ENCODE peak calls at places on chromosomes 6 and 20, in four cellular contexts. Y is HEK293T, B is WTC11, O is K562. S is an unnamed sample.

GRCh38 chr6:35016417-35017221 is 124.5 kb downstream of the TCP11 start:
- DNase-seq in Y (peak), B (no peak), O (no peak), S (no peak)

GRCh38 chr6:147077251-147077650 is 127.0 kb upstream of the STXBP5 start:
- DNase-seq in Y (no peak), B (no peak), O (no peak), S (no peak)

GRCh38 chr6:36947570-36948351 is 6.8 kb upstream of the PI16 start:
- DNase-seq in Y (no peak), B (peak), O (no peak), S (no peak)

GRCh38 chr20:25269057-25269832 is 21.4 kb downstream of the PYGB start:
- DNase-seq in Y (no peak), B (peak), O (no peak), S (no peak)

GRCh38 chr6:111087106-111087835 is at the start of gene SLC16A10:
- DNase-seq in Y (peak), B (peak), O (peak), S (peak)

GRCh38 chr20:47120346-47120745 is 225.7 kb downstream of the EYA2 start:
- DNase-seq in Y (no peak), B (no peak), O (no peak), S (no peak)

GRCh38 chr6:46323312-46323965 is 152.7 kb upstream of the ENPP5 start:
- DNase-seq in Y (no peak), B (no peak), O (no peak), S (no peak)

GRCh38 chr6:144675231-144675861 is 390.2 kb downstream of the UTRN start:
- DNase-seq in Y (no peak), B (no peak), O (no peak), S (no peak)

GRCh38 chr20:36885355-36885754 is 9.4 kb downstream of the TLDC2 start:
- DNase-seq in Y (no peak), B (no peak), O (peak), S (no peak)

GRCh38 chr6:46932526-46932925 is 10.8 kb upstream of the ADGRF5 start:
- DNase-seq in Y (no peak), B (no peak), O (no peak), S (no peak)

GRCh38 chr6:88843040-88843439 is 120.4 kb downstream of the RNGTT start:
- DNase-seq in Y (no peak), B (no peak), O (no peak), S (no peak)

GRCh38 chr20:19254956-19255355 is 42.5 kb downstream of the SLC24A3 start:
- DNase-seq in Y (no peak), B (no peak), O (no peak), S (no peak)

GRCh38 chr6:110944681-110945151 is 13.8 kb upstream of the GTF3C6 start:
- DNase-seq in Y (no peak), B (no peak), O (peak), S (peak)

GRCh38 chr20:15734054-15734453 is 839.2 kb downstream of the KIF16B start:
- DNase-seq in Y (no peak), B (no peak), O (no peak), S (no peak)

GRCh38 chr20:9241232-9241692 is 172.4 kb downstream of the PLCB4 start:
- DNase-seq in Y (no peak), B (no peak), O (no peak), S (no peak)

GRCh38 chr6:26553264-26553738 is 15.1 kb downstream of the HMGN4 start:
- DNase-seq in Y (no peak), B (peak), O (peak), S (peak)

GRCh38 chr6:49692534-49692933 is 20.8 kb downstream of the CRISP2 start:
- DNase-seq in Y (no peak), B (no peak), O (no peak), S (no peak)

GRCh38 chr6:45923831-45924391 is 91.7 kb downstream of the CLIC5 start:
- DNase-seq in Y (no peak), B (no peak), O (no peak), S (no peak)

GRCh38 chr20:41080866-41081265 is 52.2 kb downstream of the TOP1 start:
- DNase-seq in Y (no peak), B (no peak), O (no peak), S (no peak)

GRCh38 chr20:52747736-52748135 is 224.4 kb upstream of the TSHZ2 start:
- DNase-seq in Y (peak), B (peak), O (no peak), S (peak)

GRCh38 chr20:57808266-57808866 is 98.6 kb upstream of the PMEPA1 start:
- DNase-seq in Y (no peak), B (no peak), O (no peak), S (no peak)

GRCh38 chr20:15179426-15180190 is 842.2 kb upstream of the FLRT3 start:
- DNase-seq in Y (no peak), B (no peak), O (no peak), S (no peak)

GRCh38 chr6:141562181-141562800 is 570.4 kb upstream of the GJE1 start:
- DNase-seq in Y (peak), B (peak), O (peak), S (no peak)

GRCh38 chr20:12605751-12606150 is 403.0 kb upstream of the SPTLC3 start:
- DNase-seq in Y (no peak), B (no peak), O (no peak), S (no peak)

GRCh38 chr6:22236626-22237414 is 60.0 kb downstream of the PRL start:
- DNase-seq in Y (no peak), B (no peak), O (no peak), S (no peak)

GRCh38 chr20:1341561-1342265 is 12.8 kb upstream of the SDCBP2 start:
- DNase-seq in Y (no peak), B (no peak), O (no peak), S (no peak)

GRCh38 chr6:31307669-31308049 is 35.8 kb upstream of the HLA-C start:
- DNase-seq in Y (no peak), B (no peak), O (no peak), S (no peak)

GRCh38 chr6:15824851-15825250 is 162.0 kb upstream of the DTNBP1 start:
- DNase-seq in Y (no peak), B (no peak), O (no peak), S (no peak)

GRCh38 chr6:34052071-34052825 is 93.6 kb downstream of the GRM4 start:
- DNase-seq in Y (no peak), B (no peak), O (no peak), S (no peak)

GRCh38 chr6:157405986-157406385 is 25.0 kb downstream of the ZDHHC14 start:
- DNase-seq in Y (no peak), B (no peak), O (no peak), S (no peak)

GRCh38 chr6:78954740-78955139 is 87.4 kb downstream of the IRAK1BP1 start:
- DNase-seq in Y (no peak), B (no peak), O (no peak), S (no peak)

GRCh38 chr6:139742671-139743070 is 368.2 kb upstream of the CITED2 start:
- DNase-seq in Y (no peak), B (no peak), O (no peak), S (no peak)

GRCh38 chr6:153085239-153085638 is 45.8 kb downstream of the RGS17 start:
- DNase-seq in Y (peak), B (no peak), O (no peak), S (no peak)

GRCh38 chr6:117545161-117545595 is 57.1 kb downstream of the GOPC start:
- DNase-seq in Y (no peak), B (no peak), O (no peak), S (peak)
- TF ChIP-seq ELF4 in Y (no peak), B (no peak), O (no peak), S (no peak)

GRCh38 chr6:148697895-148698440 is 48.9 kb upstream of the UST start:
- DNase-seq in Y (no peak), B (no peak), O (no peak), S (no peak)

GRCh38 chr6:148698671-148699180 is 48.1 kb upstream of the UST start:
- DNase-seq in Y (no peak), B (no peak), O (no peak), S (no peak)

GRCh38 chr6:148701393-148701774 is 45.4 kb upstream of the UST start:
- DNase-seq in Y (no peak), B (no peak), O (no peak), S (no peak)

GRCh38 chr6:148700713-148701392 is 46.0 kb upstream of the UST start:
- DNase-seq in Y (no peak), B (no peak), O (no peak), S (no peak)

DNA sequence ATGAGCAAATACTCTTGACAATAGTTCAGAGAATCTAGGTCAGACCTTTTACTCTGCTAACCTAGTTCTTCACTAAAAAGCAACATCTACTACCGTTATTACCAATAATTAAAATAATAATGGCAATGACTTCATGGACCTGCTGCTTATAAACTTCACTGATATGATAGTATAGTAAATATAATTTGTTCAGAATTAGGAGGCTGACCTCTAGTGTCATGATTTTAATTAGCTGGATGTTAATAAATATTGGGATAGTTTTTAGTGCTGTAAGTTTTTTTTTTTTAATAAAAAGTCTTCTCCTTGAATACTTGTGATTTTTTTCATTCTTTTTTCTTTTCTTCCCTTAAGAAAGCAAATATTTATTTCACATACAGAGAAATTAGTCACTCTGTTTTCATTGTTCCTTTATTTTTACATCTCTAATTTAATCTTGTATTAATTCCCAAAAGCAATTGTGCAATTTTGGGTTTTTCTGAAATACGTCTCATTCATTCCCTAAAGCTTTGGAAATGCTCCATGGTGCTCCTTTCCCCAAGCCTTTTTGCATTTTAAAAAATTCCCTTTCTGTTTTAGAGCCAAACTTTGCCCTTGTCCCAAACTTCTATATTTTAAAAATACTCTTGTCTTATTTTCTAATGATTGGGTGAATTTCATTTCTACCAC is 46.6 kb upstream of the UST start:
- DNase-seq in Y (no peak), B (no peak), O (no peak), S (no peak)
- TF ChIP-seq ELF4 in Y (no peak), B (no peak), O (no peak), S (no peak)

DNA sequence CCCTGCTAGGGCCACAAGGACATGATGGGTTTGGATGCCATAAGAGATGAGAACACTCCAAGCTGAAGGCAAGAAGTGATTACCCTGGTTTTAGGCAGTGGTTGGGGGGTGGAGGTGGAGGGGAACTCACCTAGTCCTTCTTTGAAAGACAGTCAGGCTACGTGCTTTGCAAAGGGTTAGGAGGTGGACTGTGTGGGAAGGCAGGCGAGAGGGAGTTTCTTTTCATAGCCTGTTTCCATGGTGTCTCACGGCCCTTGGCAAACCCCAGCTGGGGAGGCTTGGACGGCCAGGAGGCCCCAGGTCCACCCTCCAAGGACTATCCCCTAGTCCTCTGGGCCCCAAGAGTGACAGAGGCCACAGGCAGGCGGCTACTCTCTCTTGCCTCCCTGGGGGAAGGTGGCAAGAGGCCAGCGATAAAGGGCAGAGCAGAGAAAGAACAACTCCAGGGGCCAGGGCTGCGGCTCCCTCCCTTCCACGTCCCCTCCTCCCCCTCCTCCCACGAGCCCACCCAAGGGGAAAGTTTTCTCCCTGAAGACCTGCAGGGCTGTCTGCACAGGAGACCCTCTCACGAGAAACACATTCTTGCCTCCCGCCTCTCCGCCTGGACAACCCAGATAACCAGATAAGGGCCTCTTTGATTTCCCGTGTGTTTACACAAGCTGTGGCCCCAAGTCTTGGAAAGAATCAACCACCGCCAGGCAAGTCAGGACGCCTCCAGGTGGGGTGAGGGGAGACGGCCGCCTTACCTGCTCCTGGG is 74.4 kb downstream of the NOL4L start:
- DNase-seq in Y (no peak), B (no peak), O (peak), S (peak)
- TF ChIP-seq ELF4 in Y (no peak), B (no peak), O (no peak), S (no peak)

GRCh38 chr6:4935486-4935885 is 68.4 kb downstream of the RPP40 start:
- DNase-seq in Y (no peak), B (no peak), O (no peak), S (no peak)
- TF ChIP-seq ELF4 in Y (no peak), B (no peak), O (no peak), S (no peak)

GRCh38 chr20:31781945-31782344 is 37.2 kb upstream of the MYLK2 start:
- DNase-seq in Y (no peak), B (no peak), O (no peak), S (no peak)
- TF ChIP-seq ELF4 in Y (no peak), B (no peak), O (no peak), S (no peak)

DNA sequence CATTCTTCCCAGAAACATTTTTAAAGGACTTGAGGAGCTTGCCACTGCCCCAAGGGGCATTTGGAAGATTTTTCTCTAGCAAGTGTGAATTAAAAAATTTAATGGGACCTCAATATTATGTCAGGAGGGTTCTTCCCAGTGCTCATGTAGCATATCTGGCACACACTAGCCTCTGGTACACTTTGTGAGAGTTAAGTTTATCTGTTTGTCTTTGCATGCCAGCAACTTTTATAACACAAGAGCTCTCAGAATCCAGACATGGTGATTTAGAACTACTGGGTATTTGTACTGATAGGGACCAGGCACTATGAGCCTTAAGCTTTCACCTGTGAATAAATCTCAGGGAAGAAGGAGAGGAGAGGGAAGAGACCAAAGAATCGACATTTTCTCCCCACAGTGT is 12.9 kb downstream of the SPINT3 start:
- DNase-seq in Y (no peak), B (no peak), O (no peak), S (no peak)
- TF ChIP-seq ELF4 in Y (no peak), B (no peak), O (no peak), S (no peak)

GRCh38 chr6:158942349-158942748 is 57.7 kb downstream of the RSPH3 start:
- DNase-seq in Y (no peak), B (no peak), O (no peak), S (no peak)

GRCh38 chr6:158938220-158938619 is 61.8 kb downstream of the RSPH3 start:
- DNase-seq in Y (no peak), B (no peak), O (no peak), S (no peak)

GRCh38 chr6:158941246-158941645 is 58.8 kb downstream of the RSPH3 start:
- DNase-seq in Y (no peak), B (no peak), O (no peak), S (no peak)

GRCh38 chr6:158939255-158940170 is 60.5 kb downstream of the RSPH3 start:
- DNase-seq in Y (no peak), B (peak), O (no peak), S (no peak)

GRCh38 chr6:158938811-158939254 is 61.2 kb downstream of the RSPH3 start:
- DNase-seq in Y (no peak), B (peak), O (peak), S (no peak)
- TF ChIP-seq ELF4 in Y (no peak), B (no peak), O (no peak), S (no peak)

GRCh38 chr20:35739294-35740163 is 2.5 kb downstream of the RBM39 start:
- DNase-seq in Y (no peak), B (no peak), O (no peak), S (peak)
- TF ChIP-seq ELF4 in Y (no peak), B (no peak), O (no peak), S (no peak)

S was measured in HepG2.